ENCODE peak calls at places on chromosomes 6 and 20, in six cellular contexts. F is astrocyte of the cerebellum; G is tibial nerve; S is cardiac fibroblast; B is lower lobe of right lung; K is CD4-positive, alpha-beta T cell. C is an unnamed sample.

GRCh38 chr6:11702039-11702795 is 76.4 kb downstream of the ADTRP start:
- DNase-seq in K (no peak), S (peak), G (no peak), F (no peak), B (no peak), C (no peak)

GRCh38 chr6:169738204-169738971 is 13.0 kb downstream of the DYNLT2 start:
- DNase-seq in F (no peak), B (no peak), G (no peak), S (no peak), K (no peak), C (no peak)

GRCh38 chr20:62733250-62733842 is 24.7 kb downstream of the NTSR1 start:
- DNase-seq in B (peak), F (no peak), S (no peak), K (no peak), G (no peak), C (no peak)

GRCh38 chr6:39388526-39389371 is 66.2 kb upstream of the KCNK16 start:
- DNase-seq in K (no peak), S (peak), G (no peak), B (no peak), F (peak), C (no peak)

GRCh38 chr20:37969949-37970855 is 63.1 kb downstream of the TTI1 start:
- DNase-seq in S (no peak), B (no peak), F (no peak), K (no peak), G (no peak), C (no peak)

GRCh38 chr20:2973574-2973973 is 69.8 kb upstream of the GNRH2 start:
- DNase-seq in K (no peak), F (no peak), G (no peak), B (no peak), S (no peak), C (no peak)

GRCh38 chr6:169629256-169629655 is 72.6 kb downstream of the WDR27 start:
- DNase-seq in S (no peak), G (no peak), K (no peak), F (no peak), B (no peak), C (no peak)

GRCh38 chr6:63582579-63583231 is 10.4 kb downstream of the LOC128125822 start:
- DNase-seq in B (no peak), K (no peak), S (no peak), F (no peak), G (no peak), C (no peak)

GRCh38 chr20:16709017-16709416 is 20.8 kb upstream of the SNRPB2 start:
- DNase-seq in G (no peak), S (no peak), B (no peak), F (no peak), K (no peak), C (no peak)

DNA sequence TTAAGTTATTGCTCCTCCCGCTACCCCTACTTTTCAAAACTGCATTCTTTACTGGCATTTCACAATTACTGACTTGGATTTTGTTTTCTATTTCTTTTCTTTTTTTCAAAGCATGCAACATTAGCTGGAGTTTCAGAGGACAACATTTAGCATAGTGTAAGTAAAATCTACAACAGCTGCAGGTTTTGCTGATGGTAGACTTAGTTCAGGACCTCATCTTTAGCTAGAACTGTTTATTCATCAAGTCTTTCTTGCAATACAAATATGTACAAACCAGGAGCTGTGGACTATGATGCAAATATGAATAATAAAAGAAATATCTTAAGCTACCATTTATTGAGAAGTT is 728 bp upstream of the CEP162 start:
- DNase-seq in B (no peak), K (no peak), G (no peak), F (no peak), S (no peak), C (no peak)
- TF ChIP-seq CTCF in B (no peak), K (peak), G (no peak), F (no peak), S (no peak), C (no peak)

GRCh38 chr20:50659975-50660670 is 31.2 kb downstream of the RIPOR3 start:
- DNase-seq in S (no peak), G (no peak), B (no peak), F (no peak), K (no peak), C (no peak)

GRCh38 chr20:50663095-50663821 is 28.1 kb downstream of the RIPOR3 start:
- DNase-seq in B (no peak), S (no peak), K (no peak), G (no peak), F (no peak), C (no peak)

GRCh38 chr20:50654899-50655298 is 36.4 kb downstream of the RIPOR3 start:
- DNase-seq in S (peak), F (no peak), K (no peak), G (no peak), B (no peak), C (no peak)

GRCh38 chr20:50655325-50655880 is 35.9 kb downstream of the RIPOR3 start:
- DNase-seq in G (peak), B (no peak), K (no peak), F (no peak), S (peak), C (peak)

GRCh38 chr20:50658804-50659380 is 32.5 kb downstream of the RIPOR3 start:
- DNase-seq in B (no peak), K (no peak), G (no peak), F (no peak), S (peak), C (no peak)
- TF ChIP-seq CTCF in B (no peak), K (no peak), G (no peak), F (no peak), S (no peak), C (no peak)

GRCh38 chr20:36377348-36378326 is 71.5 kb downstream of the DLGAP4 start:
- DNase-seq in B (no peak), K (no peak), F (no peak), S (no peak), G (no peak), C (no peak)
- TF ChIP-seq CTCF in B (no peak), K (no peak), F (no peak), S (no peak), G (no peak), C (no peak)

DNA sequence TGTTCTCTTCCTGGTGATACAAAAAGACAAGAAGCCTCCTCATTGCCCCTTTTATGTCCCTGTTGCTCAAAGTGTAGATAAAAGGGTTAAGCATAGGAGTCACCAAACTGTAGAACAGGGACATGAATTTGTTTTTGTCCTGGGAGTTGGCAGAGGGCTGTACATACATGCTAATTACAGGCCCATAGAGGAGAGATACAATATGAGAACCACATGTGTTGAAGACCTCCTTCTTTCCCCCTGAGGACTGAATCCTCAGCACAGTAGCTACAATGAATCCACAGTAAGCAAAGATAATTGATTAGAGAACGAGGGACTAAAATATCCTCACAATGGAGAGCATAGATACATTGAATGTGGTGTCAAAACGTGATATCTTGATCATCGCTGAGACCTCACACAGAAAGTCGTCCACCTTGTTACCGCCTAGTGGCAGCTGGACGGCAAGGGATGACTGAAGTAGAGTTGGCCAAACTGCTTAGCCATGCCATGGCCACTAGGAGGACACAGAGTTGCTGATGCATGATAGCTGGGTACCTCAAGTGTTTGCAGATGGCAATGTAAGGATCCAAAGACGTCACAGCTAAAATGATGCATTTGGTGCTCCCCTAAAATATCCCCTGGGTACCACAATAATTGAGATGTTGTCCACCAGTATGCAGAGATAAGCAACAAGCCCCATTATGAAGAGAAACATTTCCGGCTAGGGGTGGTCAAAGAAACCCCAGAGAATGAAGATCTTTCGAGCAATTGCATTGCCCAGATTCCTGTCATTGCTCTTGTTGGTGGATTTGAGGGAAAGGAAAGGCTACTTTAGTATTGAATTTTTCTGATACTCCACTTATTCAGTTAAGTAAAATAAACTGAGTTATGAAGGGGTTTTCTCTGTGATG is 15.0 kb downstream of the OR2B3 start:
- DNase-seq in S (peak), B (no peak), F (no peak), K (no peak), G (no peak), C (peak)
- TF ChIP-seq CTCF in S (peak), B (peak), F (peak), K (no peak), G (no peak), C (peak)

C was measured in HFF-Myc.